ENCODE peak calls at places on chromosomes 7 and 10, in five cellular contexts. One of them, this sample, is unnamed.

GRCh38 chr7:135160858-135161653 is 9.5 kb downstream of the CYREN start:
- DNase-seq in stomach: no peak
- DNase-seq in NB4: peak; percentile 90
- DNase-seq in H54: no peak
- DNase-seq in transverse colon: no peak
- DNase-seq in this sample: peak; percentile 51

GRCh38 chr7:18179058-18179457 is 151.4 kb upstream of the PRPS1L1 start:
- DNase-seq in NB4: peak; percentile 66
- DNase-seq in stomach: no peak
- DNase-seq in H54: no peak
- DNase-seq in transverse colon: no peak
- DNase-seq in this sample: no peak

GRCh38 chr10:86711957-86712708 is 43.8 kb downstream of the LDB3 start:
- DNase-seq in transverse colon: no peak
- DNase-seq in NB4: peak; percentile 68
- DNase-seq in stomach: no peak
- DNase-seq in H54: peak; percentile 69
- DNase-seq in this sample: no peak

GRCh38 chr7:34181271-34181958 is 276.1 kb downstream of the BMPER start:
- DNase-seq in H54: no peak
- DNase-seq in NB4: no peak
- DNase-seq in transverse colon: no peak
- DNase-seq in stomach: no peak
- DNase-seq in this sample: no peak

GRCh38 chr10:56035489-56035888 is 325.6 kb downstream of the ZWINT start:
- DNase-seq in stomach: no peak
- DNase-seq in transverse colon: no peak
- DNase-seq in NB4: no peak
- DNase-seq in H54: no peak
- DNase-seq in this sample: no peak

GRCh38 chr10:68327889-68328786 is 3.7 kb upstream of the HNRNPH3 start:
- DNase-seq in stomach: no peak
- DNase-seq in NB4: peak; percentile 88
- DNase-seq in transverse colon: no peak
- DNase-seq in H54: peak; percentile 54
- DNase-seq in this sample: peak; percentile 13

GRCh38 chr10:43105119-43105792 is 28.4 kb downstream of the RET start:
- DNase-seq in transverse colon: peak; percentile 75
- DNase-seq in stomach: peak; percentile 75
- DNase-seq in H54: peak; percentile 87
- DNase-seq in NB4: peak; percentile 91
- DNase-seq in this sample: peak; percentile 78

GRCh38 chr10:91201213-91201996 is 19.1 kb upstream of the PCGF5 start:
- DNase-seq in NB4: peak; percentile 12
- DNase-seq in stomach: no peak
- DNase-seq in H54: no peak
- DNase-seq in transverse colon: no peak
- DNase-seq in this sample: peak; percentile 30

GRCh38 chr7:64463636-64464375 is 99.1 kb downstream of the ZNF680 start:
- DNase-seq in stomach: no peak
- DNase-seq in NB4: no peak
- DNase-seq in H54: no peak
- DNase-seq in transverse colon: peak; percentile 10
- DNase-seq in this sample: no peak

GRCh38 chr10:49207113-49207512 is 18.9 kb upstream of the TMEM273 start:
- DNase-seq in NB4: no peak
- DNase-seq in stomach: no peak
- DNase-seq in H54: no peak
- DNase-seq in transverse colon: no peak
- DNase-seq in this sample: no peak

GRCh38 chr7:66423729-66424128 is 205.0 kb upstream of the KCTD7 start:
- DNase-seq in NB4: no peak
- DNase-seq in transverse colon: no peak
- DNase-seq in stomach: no peak
- DNase-seq in H54: no peak
- DNase-seq in this sample: no peak

GRCh38 chr7:144085978-144086377 is at the start of gene OR2A12:
- DNase-seq in transverse colon: no peak
- DNase-seq in NB4: no peak
- DNase-seq in stomach: no peak
- DNase-seq in H54: no peak
- DNase-seq in this sample: no peak

GRCh38 chr7:143449793-143450192 is 6.5 kb downstream of the TAS2R60 start:
- DNase-seq in stomach: no peak
- DNase-seq in NB4: no peak
- DNase-seq in transverse colon: no peak
- DNase-seq in H54: no peak
- DNase-seq in this sample: no peak

GRCh38 chr7:31494421-31494820 is 19.5 kb upstream of the ITPRID1 start:
- DNase-seq in H54: no peak
- DNase-seq in NB4: no peak
- DNase-seq in stomach: no peak
- DNase-seq in transverse colon: no peak
- DNase-seq in this sample: no peak

GRCh38 chr7:30256459-30256858 is 27.9 kb upstream of the ZNRF2 start:
- DNase-seq in H54: no peak
- DNase-seq in NB4: no peak
- DNase-seq in transverse colon: peak; percentile 30
- DNase-seq in stomach: no peak
- DNase-seq in this sample: no peak

GRCh38 chr10:117374506-117375359 is 507 bp downstream of the PDZD8 start:
- DNase-seq in transverse colon: peak; percentile 39
- DNase-seq in H54: peak; percentile 34
- DNase-seq in NB4: peak; percentile 77
- DNase-seq in stomach: peak; percentile 39
- DNase-seq in this sample: peak; percentile 81

GRCh38 chr7:10919923-10920322 is 53.7 kb upstream of the PHF14 start:
- DNase-seq in stomach: no peak
- DNase-seq in NB4: no peak
- DNase-seq in transverse colon: no peak
- DNase-seq in H54: no peak
- DNase-seq in this sample: no peak

GRCh38 chr7:20783716-20784310 is 2.9 kb downstream of the SP8 start:
- DNase-seq in NB4: no peak
- DNase-seq in H54: no peak
- DNase-seq in stomach: no peak
- DNase-seq in transverse colon: no peak
- DNase-seq in this sample: peak; percentile 68

GRCh38 chr10:92690211-92691041 is 671 bp downstream of the HHEX start:
- DNase-seq in H54: no peak
- DNase-seq in stomach: peak; percentile 67
- DNase-seq in NB4: peak; percentile 89
- DNase-seq in transverse colon: peak; percentile 61
- DNase-seq in this sample: peak; percentile 58

GRCh38 chr10:3213758-3214545 is 41.4 kb upstream of the PITRM1 start:
- DNase-seq in transverse colon: peak; percentile 31
- DNase-seq in stomach: no peak
- DNase-seq in NB4: no peak
- DNase-seq in H54: no peak
- DNase-seq in this sample: no peak

GRCh38 chr10:59709472-59710125 is at the start of gene SLC16A9:
- DNase-seq in stomach: peak; percentile 44
- DNase-seq in H54: peak; percentile 82
- DNase-seq in NB4: peak; percentile 62
- DNase-seq in transverse colon: peak; percentile 69
- DNase-seq in this sample: peak; percentile 60

GRCh38 chr10:78782441-78782840 is 286.3 kb upstream of the ZMIZ1 start:
- DNase-seq in NB4: no peak
- DNase-seq in H54: no peak
- DNase-seq in stomach: no peak
- DNase-seq in transverse colon: no peak
- DNase-seq in this sample: no peak

GRCh38 chr7:105800442-105800841 is 76.0 kb downstream of the ATXN7L1 start:
- DNase-seq in stomach: no peak
- DNase-seq in H54: no peak
- DNase-seq in transverse colon: no peak
- DNase-seq in NB4: no peak
- DNase-seq in this sample: no peak

GRCh38 chr10:28569506-28570159 is 36.7 kb downstream of the WAC start:
- DNase-seq in H54: no peak
- DNase-seq in NB4: no peak
- DNase-seq in stomach: no peak
- DNase-seq in transverse colon: no peak
- DNase-seq in this sample: peak; percentile 27

GRCh38 chr10:51773681-51774080 is 74.3 kb upstream of the CSTF2T start:
- DNase-seq in stomach: no peak
- DNase-seq in H54: no peak
- DNase-seq in transverse colon: no peak
- DNase-seq in NB4: no peak
- DNase-seq in this sample: no peak

GRCh38 chr10:83760142-83760541 is 379.2 kb upstream of the GHITM start:
- DNase-seq in stomach: no peak
- DNase-seq in NB4: no peak
- DNase-seq in H54: no peak
- DNase-seq in transverse colon: no peak
- DNase-seq in this sample: no peak

GRCh38 chr10:74587109-74587508 is 239.3 kb upstream of the KAT6B start:
- DNase-seq in NB4: no peak
- DNase-seq in H54: no peak
- DNase-seq in transverse colon: no peak
- DNase-seq in stomach: no peak
- DNase-seq in this sample: no peak

GRCh38 chr7:236967-237366 is 44.6 kb downstream of the FAM20C start:
- DNase-seq in stomach: no peak
- DNase-seq in NB4: no peak
- DNase-seq in transverse colon: no peak
- DNase-seq in H54: no peak
- DNase-seq in this sample: no peak

GRCh38 chr7:156948361-156948760 is 1.2 kb upstream of the NOM1 start:
- DNase-seq in transverse colon: no peak
- DNase-seq in NB4: no peak
- DNase-seq in H54: no peak
- DNase-seq in stomach: no peak
- DNase-seq in this sample: no peak

GRCh38 chr7:156947120-156947843 is 2.2 kb upstream of the NOM1 start:
- DNase-seq in NB4: no peak
- DNase-seq in stomach: no peak
- DNase-seq in H54: no peak
- DNase-seq in transverse colon: no peak
- DNase-seq in this sample: no peak

GRCh38 chr7:156950381-156950858 is 908 bp downstream of the NOM1 start:
- DNase-seq in NB4: no peak
- DNase-seq in H54: no peak
- DNase-seq in transverse colon: no peak
- DNase-seq in stomach: no peak
- DNase-seq in this sample: peak; percentile 54

GRCh38 chr7:156944876-156945275 is 4.6 kb upstream of the NOM1 start:
- DNase-seq in stomach: no peak
- DNase-seq in H54: no peak
- DNase-seq in NB4: no peak
- DNase-seq in transverse colon: no peak
- DNase-seq in this sample: no peak

GRCh38 chr7:156949541-156950380 is at the start of gene NOM1:
- DNase-seq in NB4: peak; percentile 93
- DNase-seq in stomach: peak; percentile 92
- DNase-seq in transverse colon: peak; percentile 91
- DNase-seq in H54: peak; percentile 81
- DNase-seq in this sample: peak; percentile 92
- TF ChIP-seq POLR2A in NB4: peak; percentile 92
- TF ChIP-seq POLR2A in stomach: no peak
- TF ChIP-seq POLR2A in transverse colon: peak; percentile 52
- TF ChIP-seq POLR2A in H54: peak; percentile 82
- TF ChIP-seq POLR2A in this sample: peak; percentile 70

GRCh38 chr7:69941077-69941476 is 342.8 kb downstream of the AUTS2 start:
- DNase-seq in H54: no peak
- DNase-seq in stomach: no peak
- DNase-seq in NB4: no peak
- DNase-seq in transverse colon: no peak
- DNase-seq in this sample: no peak
- TF ChIP-seq POLR2A in H54: no peak
- TF ChIP-seq POLR2A in stomach: no peak
- TF ChIP-seq POLR2A in NB4: no peak
- TF ChIP-seq POLR2A in transverse colon: no peak
- TF ChIP-seq POLR2A in this sample: no peak

DNA sequence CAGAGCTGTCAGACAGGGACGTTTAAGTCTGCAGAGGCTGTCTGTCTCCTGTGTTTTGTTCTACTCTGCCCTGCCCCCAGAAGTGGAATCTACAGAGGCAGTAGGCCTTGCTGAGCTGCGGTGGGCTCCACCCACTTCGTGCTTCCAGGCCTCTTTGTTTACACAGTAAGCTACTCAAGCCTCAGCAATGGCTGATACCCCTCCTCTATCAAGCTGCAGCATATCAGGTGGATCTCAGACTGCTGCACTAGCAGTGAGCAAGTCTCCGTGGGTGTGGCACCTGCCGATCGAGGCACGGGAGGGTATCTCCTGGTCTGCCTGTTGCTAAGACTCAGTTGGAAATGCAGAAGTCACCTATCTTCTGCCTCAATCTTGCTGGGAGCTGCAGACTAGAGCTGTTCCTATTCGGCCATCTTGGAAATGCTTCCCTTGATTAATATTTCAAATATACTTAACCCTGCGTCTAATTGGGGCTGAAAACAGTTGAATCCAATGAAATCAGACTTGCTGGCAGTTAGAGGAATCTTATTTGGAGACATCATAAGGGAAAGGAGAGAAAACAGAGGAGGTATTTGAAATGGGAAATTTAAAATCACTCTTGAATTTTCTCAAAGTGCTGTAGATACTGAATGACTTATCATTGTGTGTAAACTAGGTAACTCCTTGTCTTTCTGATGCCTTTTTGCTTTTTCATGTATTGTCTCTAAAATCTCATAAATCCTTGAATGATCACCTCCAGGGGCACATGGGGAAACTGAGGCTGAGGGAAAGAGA is 13.8 kb upstream of the CYP3A5 start:
- DNase-seq in transverse colon: peak; percentile 23
- DNase-seq in NB4: no peak
- DNase-seq in stomach: peak; percentile 66
- DNase-seq in H54: no peak
- DNase-seq in this sample: peak; percentile 84
- TF ChIP-seq POLR2A in transverse colon: no peak
- TF ChIP-seq POLR2A in NB4: no peak
- TF ChIP-seq POLR2A in stomach: no peak
- TF ChIP-seq POLR2A in H54: no peak
- TF ChIP-seq POLR2A in this sample: no peak

DNA sequence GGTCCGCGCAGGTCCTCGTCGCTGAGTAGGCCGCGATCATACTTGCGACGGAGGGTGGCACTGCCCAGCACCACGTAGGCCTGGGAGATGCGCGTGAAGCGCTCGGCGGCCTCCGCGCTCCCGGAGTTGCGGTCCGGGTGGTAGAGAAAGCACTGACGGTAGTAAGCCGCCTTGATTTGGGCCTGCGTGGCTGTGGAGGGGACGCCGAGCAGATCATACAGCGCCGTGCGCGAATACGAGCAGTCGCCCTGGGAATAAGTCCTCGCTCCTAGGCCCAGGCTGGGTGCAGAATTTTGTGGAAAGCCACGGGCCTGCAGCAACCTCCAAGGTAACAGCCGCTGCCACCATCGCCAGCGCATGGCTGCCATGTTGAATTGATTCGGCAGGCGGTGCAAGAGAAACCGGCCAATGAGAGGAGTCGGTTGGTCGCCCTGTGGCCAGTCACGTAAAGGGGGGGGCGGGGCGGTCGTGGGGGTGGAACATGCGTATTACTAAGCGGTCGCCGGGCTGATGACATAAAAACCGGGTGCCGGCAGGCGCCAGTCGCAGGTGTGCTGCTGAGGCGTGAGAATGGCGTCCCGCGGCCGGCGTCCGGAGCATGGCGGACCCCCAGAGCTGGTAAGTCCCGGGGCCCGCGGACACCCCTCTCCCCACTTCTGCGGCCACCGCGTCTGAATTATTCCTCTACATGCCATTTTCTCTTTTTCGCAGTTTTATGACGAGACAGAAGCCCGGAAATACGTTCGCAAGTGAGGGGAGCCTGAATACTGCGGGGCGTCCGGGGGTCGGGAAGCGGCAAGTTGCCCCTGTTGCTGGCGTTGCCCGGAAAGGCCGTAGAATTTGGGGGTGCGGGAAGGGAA is at the start of the genes BUD23 and DNAJC30:
- DNase-seq in stomach: peak; percentile 98
- DNase-seq in NB4: peak; percentile 99
- DNase-seq in H54: peak; percentile 96
- DNase-seq in transverse colon: peak; percentile 98
- DNase-seq in this sample: peak; percentile 98
- TF ChIP-seq POLR2A in stomach: peak; percentile 18
- TF ChIP-seq POLR2A in NB4: peak; percentile 89
- TF ChIP-seq POLR2A in H54: peak; percentile 70
- TF ChIP-seq POLR2A in transverse colon: peak; percentile 77
- TF ChIP-seq POLR2A in this sample: peak; percentile 71

This sample was measured in erythroblast.